ENCODE peak calls at places on chromosomes 5 and 9, in four cellular contexts. P is GM19239, Y is T-cell, I is cardiac muscle cell. B is an unnamed sample.

GRCh38 chr9:27088981-27089380 is 20.0 kb upstream of the TEK start:
- DNase-seq in P (no peak), Y (no peak), I (peak), B (no peak)

GRCh38 chr9:96163141-96163540 is 138.8 kb downstream of the HSD17B3 start:
- DNase-seq in P (no peak), Y (no peak), I (no peak), B (no peak)

GRCh38 chr5:74281191-74281590 is 359.3 kb downstream of the ENC1 start:
- DNase-seq in P (no peak), Y (no peak), I (no peak), B (no peak)

GRCh38 chr5:173707392-173707791 is 90.9 kb upstream of the BOD1 start:
- DNase-seq in P (peak), Y (no peak), I (peak), B (no peak)

GRCh38 chr5:176481659-176482213 is 33.6 kb downstream of the FAF2 start:
- DNase-seq in P (no peak), Y (no peak), I (no peak), B (no peak)

GRCh38 chr5:77418601-77419591 is 73.2 kb downstream of the WDR41 start:
- DNase-seq in P (no peak), Y (no peak), I (no peak), B (no peak)

GRCh38 chr5:135578685-135579341 is at the start of gene CXCL14:
- DNase-seq in P (no peak), Y (no peak), I (peak), B (no peak)

GRCh38 chr5:56161927-56162326 is 71.2 kb downstream of the ANKRD55 start:
- DNase-seq in P (no peak), Y (no peak), I (no peak), B (no peak)

GRCh38 chr5:96262105-96262504 is 170.9 kb downstream of the PCSK1 start:
- DNase-seq in P (no peak), Y (no peak), I (no peak), B (no peak)

GRCh38 chr5:144219869-144220268 is 49.2 kb downstream of the KCTD16 start:
- DNase-seq in P (no peak), Y (no peak), I (no peak), B (no peak)

GRCh38 chr5:53560506-53561191 is at the start of gene NDUFS4:
- DNase-seq in P (peak), Y (peak), I (peak), B (peak)

GRCh38 chr5:151225071-151225470 is 1.2 kb upstream of the CCDC69 start:
- DNase-seq in P (no peak), Y (no peak), I (no peak), B (no peak)

GRCh38 chr9:106887066-106887465 is 24.1 kb downstream of the ZNF462 start:
- DNase-seq in P (no peak), Y (no peak), I (no peak), B (no peak)

GRCh38 chr5:132753135-132753987 is 6.1 kb downstream of the CCNI2 start:
- DNase-seq in P (no peak), Y (no peak), I (no peak), B (no peak)

GRCh38 chr5:67315082-67315801 is 118.6 kb upstream of the CD180 start:
- DNase-seq in P (no peak), Y (no peak), I (peak), B (no peak)

GRCh38 chr9:87445646-87446045 is 52.0 kb upstream of the DAPK1 start:
- DNase-seq in P (peak), Y (peak), I (peak), B (no peak)

GRCh38 chr5:157431544-157432200 is 28.3 kb upstream of the NIPAL4 start:
- DNase-seq in P (peak), Y (no peak), I (peak), B (no peak)

GRCh38 chr5:9605459-9605858 is 24.7 kb downstream of the TAS2R1 start:
- DNase-seq in P (no peak), Y (no peak), I (no peak), B (no peak)

GRCh38 chr5:72110401-72111013 is 3.2 kb downstream of the MAP1B start:
- DNase-seq in P (no peak), Y (no peak), I (peak), B (no peak)

GRCh38 chr5:127958421-127959011 is 125.0 kb upstream of the SLC12A2 start:
- DNase-seq in P (no peak), Y (no peak), I (no peak), B (no peak)

GRCh38 chr5:176447538-176447981 is 625 bp upstream of the FAF2 start:
- DNase-seq in P (no peak), Y (no peak), I (no peak), B (peak)

GRCh38 chr5:1836891-1837880 is 36.0 kb downstream of the NDUFS6 start:
- DNase-seq in P (no peak), Y (no peak), I (no peak), B (no peak)

GRCh38 chr5:116423091-116423490 is 151.5 kb downstream of the SEMA6A start:
- DNase-seq in P (no peak), Y (no peak), I (no peak), B (no peak)

GRCh38 chr9:131817627-131818026 is 77.8 kb upstream of the RAPGEF1 start:
- DNase-seq in P (no peak), Y (no peak), I (no peak), B (no peak)

GRCh38 chr5:82107277-82107676 is 135.5 kb downstream of the ATG10 start:
- DNase-seq in P (no peak), Y (no peak), I (peak), B (no peak)

GRCh38 chr5:14452685-14453084 is 128.9 kb upstream of the OTULINL start:
- DNase-seq in P (no peak), Y (no peak), I (peak), B (no peak)

GRCh38 chr5:175195698-175196656 is 248.0 kb downstream of the DRD1 start:
- DNase-seq in P (no peak), Y (no peak), I (no peak), B (no peak)

GRCh38 chr5:139190125-139190524 is 8.0 kb downstream of the SIL1 start:
- DNase-seq in P (no peak), Y (no peak), I (peak), B (no peak)

GRCh38 chr5:52139888-52140580 is 647.7 kb upstream of the ITGA1 start:
- DNase-seq in P (no peak), Y (no peak), I (no peak), B (no peak)

GRCh38 chr9:137642118-137642601 is 23.4 kb downstream of the EHMT1 start:
- DNase-seq in P (no peak), Y (no peak), I (no peak), B (no peak)

GRCh38 chr5:84242286-84242685 is 142.4 kb downstream of the EDIL3 start:
- DNase-seq in P (no peak), Y (no peak), I (peak), B (no peak)

GRCh38 chr5:97844797-97845196 is 661.8 kb upstream of the RIOK2 start:
- DNase-seq in P (no peak), Y (no peak), I (no peak), B (no peak)

GRCh38 chr9:93600504-93600903 is 24.1 kb downstream of the PHF2 start:
- DNase-seq in P (no peak), Y (no peak), I (no peak), B (no peak)

B was measured in stimulated activated CD8-positive, alpha-beta memory T cell treated with anti-CD3 and anti-CD28 coated beads, Interleukin-7, amount 100 ng/mL, for 1 hour.